ENCODE peak calls at places on chromosomes 2 and 18, in five cellular contexts. One of them, this sample, is unnamed.

GRCh38 chr2:9359463-9359862 is 63.9 kb downstream of the ITGB1BP1 start:
- DNase-seq in gastrocnemius medialis: no peak
- DNase-seq in CD8-positive, alpha-beta T cell: no peak
- DNase-seq in PC-9: no peak
- DNase-seq in suprapubic skin: no peak
- DNase-seq in this sample: no peak

GRCh38 chr2:159144776-159145614 is 141.5 kb downstream of the WDSUB1 start:
- DNase-seq in gastrocnemius medialis: no peak
- DNase-seq in CD8-positive, alpha-beta T cell: no peak
- DNase-seq in PC-9: no peak
- DNase-seq in suprapubic skin: no peak
- DNase-seq in this sample: no peak

GRCh38 chr18:43396266-43396665 is 119.0 kb upstream of the SYT4 start:
- DNase-seq in gastrocnemius medialis: no peak
- DNase-seq in CD8-positive, alpha-beta T cell: no peak
- DNase-seq in PC-9: no peak
- DNase-seq in suprapubic skin: no peak
- DNase-seq in this sample: peak; percentile 5

GRCh38 chr2:121532347-121532766 is 1.7 kb downstream of the RNU4ATAC start:
- DNase-seq in gastrocnemius medialis: no peak
- DNase-seq in CD8-positive, alpha-beta T cell: no peak
- DNase-seq in PC-9: no peak
- DNase-seq in suprapubic skin: no peak
- DNase-seq in this sample: no peak

GRCh38 chr2:20650412-20650879 is 452 bp downstream of the HS1BP3 start:
- DNase-seq in gastrocnemius medialis: no peak
- DNase-seq in CD8-positive, alpha-beta T cell: peak; percentile 33
- DNase-seq in PC-9: no peak
- DNase-seq in suprapubic skin: no peak
- DNase-seq in this sample: no peak

GRCh38 chr2:79711098-79711497 is 198.2 kb downstream of the CTNNA2 start:
- DNase-seq in gastrocnemius medialis: no peak
- DNase-seq in CD8-positive, alpha-beta T cell: no peak
- DNase-seq in PC-9: no peak
- DNase-seq in suprapubic skin: no peak
- DNase-seq in this sample: no peak

GRCh38 chr18:58338961-58339722 is 289.7 kb downstream of the ALPK2 start:
- DNase-seq in gastrocnemius medialis: no peak
- DNase-seq in CD8-positive, alpha-beta T cell: no peak
- DNase-seq in PC-9: no peak
- DNase-seq in suprapubic skin: no peak
- DNase-seq in this sample: no peak

GRCh38 chr2:149828506-149829210 is 241.1 kb upstream of the MMADHC start:
- DNase-seq in gastrocnemius medialis: no peak
- DNase-seq in CD8-positive, alpha-beta T cell: no peak
- DNase-seq in PC-9: no peak
- DNase-seq in suprapubic skin: no peak
- DNase-seq in this sample: no peak

GRCh38 chr2:228556707-228557106 is 375.2 kb upstream of the SPHKAP start:
- DNase-seq in gastrocnemius medialis: no peak
- DNase-seq in CD8-positive, alpha-beta T cell: no peak
- DNase-seq in PC-9: no peak
- DNase-seq in suprapubic skin: no peak
- DNase-seq in this sample: no peak

GRCh38 chr2:241777167-241777685 is 604 bp downstream of the GAL3ST2 start:
- DNase-seq in gastrocnemius medialis: no peak
- DNase-seq in CD8-positive, alpha-beta T cell: no peak
- DNase-seq in PC-9: no peak
- DNase-seq in suprapubic skin: no peak
- DNase-seq in this sample: no peak

GRCh38 chr2:239744706-239745340 is 280.3 kb downstream of the NDUFA10 start:
- DNase-seq in gastrocnemius medialis: no peak
- DNase-seq in CD8-positive, alpha-beta T cell: no peak
- DNase-seq in PC-9: no peak
- DNase-seq in suprapubic skin: no peak
- DNase-seq in this sample: no peak

GRCh38 chr2:208000701-208001395 is 24.5 kb downstream of the PLEKHM3 start:
- DNase-seq in gastrocnemius medialis: no peak
- DNase-seq in CD8-positive, alpha-beta T cell: no peak
- DNase-seq in PC-9: no peak
- DNase-seq in suprapubic skin: no peak
- DNase-seq in this sample: no peak

GRCh38 chr2:215454519-215454918 is 18.7 kb upstream of the FN1 start:
- DNase-seq in gastrocnemius medialis: no peak
- DNase-seq in CD8-positive, alpha-beta T cell: no peak
- DNase-seq in PC-9: no peak
- DNase-seq in suprapubic skin: no peak
- DNase-seq in this sample: no peak

GRCh38 chr2:193542762-193543161 is 1348.0 kb upstream of the TMEFF2 start:
- DNase-seq in gastrocnemius medialis: no peak
- DNase-seq in CD8-positive, alpha-beta T cell: no peak
- DNase-seq in PC-9: no peak
- DNase-seq in suprapubic skin: no peak
- DNase-seq in this sample: no peak

GRCh38 chr2:100222844-100223243 is 80.5 kb upstream of the AFF3 start:
- DNase-seq in gastrocnemius medialis: no peak
- DNase-seq in CD8-positive, alpha-beta T cell: no peak
- DNase-seq in PC-9: no peak
- DNase-seq in suprapubic skin: no peak
- DNase-seq in this sample: no peak

GRCh38 chr18:53701697-53702096 is 522.8 kb downstream of the MBD2 start:
- DNase-seq in gastrocnemius medialis: no peak
- DNase-seq in CD8-positive, alpha-beta T cell: no peak
- DNase-seq in PC-9: no peak
- DNase-seq in suprapubic skin: no peak
- DNase-seq in this sample: no peak

GRCh38 chr2:5766621-5767020 is 74.4 kb downstream of the SOX11 start:
- DNase-seq in gastrocnemius medialis: no peak
- DNase-seq in CD8-positive, alpha-beta T cell: no peak
- DNase-seq in PC-9: no peak
- DNase-seq in suprapubic skin: no peak
- DNase-seq in this sample: no peak

GRCh38 chr2:16881122-16881521 is 215.5 kb upstream of the CYRIA start:
- DNase-seq in gastrocnemius medialis: no peak
- DNase-seq in CD8-positive, alpha-beta T cell: no peak
- DNase-seq in PC-9: no peak
- DNase-seq in suprapubic skin: no peak
- DNase-seq in this sample: no peak

GRCh38 chr2:232668805-232669444 is 28.2 kb upstream of the GIGYF2 start:
- DNase-seq in gastrocnemius medialis: no peak
- DNase-seq in CD8-positive, alpha-beta T cell: no peak
- DNase-seq in PC-9: no peak
- DNase-seq in suprapubic skin: no peak
- DNase-seq in this sample: peak; percentile 18

GRCh38 chr2:217942731-217943335 is 60.0 kb downstream of the TNS1 start:
- DNase-seq in gastrocnemius medialis: no peak
- DNase-seq in CD8-positive, alpha-beta T cell: no peak
- DNase-seq in PC-9: no peak
- DNase-seq in suprapubic skin: no peak
- DNase-seq in this sample: no peak

GRCh38 chr18:59067873-59068272 is 71.8 kb upstream of the SEC11C start:
- DNase-seq in gastrocnemius medialis: no peak
- DNase-seq in CD8-positive, alpha-beta T cell: no peak
- DNase-seq in PC-9: no peak
- DNase-seq in suprapubic skin: no peak
- DNase-seq in this sample: no peak

GRCh38 chr2:101223814-101224231 is 28.9 kb upstream of the CNOT11 start:
- DNase-seq in gastrocnemius medialis: no peak
- DNase-seq in CD8-positive, alpha-beta T cell: peak; percentile 30
- DNase-seq in PC-9: no peak
- DNase-seq in suprapubic skin: no peak
- DNase-seq in this sample: no peak

GRCh38 chr18:3468833-3469232 is 18.9 kb downstream of the TGIF1 start:
- DNase-seq in gastrocnemius medialis: no peak
- DNase-seq in CD8-positive, alpha-beta T cell: no peak
- DNase-seq in PC-9: no peak
- DNase-seq in suprapubic skin: no peak
- DNase-seq in this sample: no peak

GRCh38 chr2:163077241-163077640 is 238.7 kb upstream of the KCNH7 start:
- DNase-seq in gastrocnemius medialis: no peak
- DNase-seq in CD8-positive, alpha-beta T cell: no peak
- DNase-seq in PC-9: no peak
- DNase-seq in suprapubic skin: no peak
- DNase-seq in this sample: no peak

GRCh38 chr2:26759845-26760244 is 4.2 kb upstream of the SLC35F6 start:
- DNase-seq in gastrocnemius medialis: no peak
- DNase-seq in CD8-positive, alpha-beta T cell: no peak
- DNase-seq in PC-9: no peak
- DNase-seq in suprapubic skin: no peak
- DNase-seq in this sample: no peak

GRCh38 chr2:85133751-85134254 is 611 bp downstream of the TCF7L1 start:
- DNase-seq in gastrocnemius medialis: peak; percentile 11
- DNase-seq in CD8-positive, alpha-beta T cell: no peak
- DNase-seq in PC-9: peak; percentile 21
- DNase-seq in suprapubic skin: peak; percentile 81
- DNase-seq in this sample: no peak

GRCh38 chr2:85132834-85133637 is at the start of gene TCF7L1:
- DNase-seq in gastrocnemius medialis: peak; percentile 67
- DNase-seq in CD8-positive, alpha-beta T cell: peak; percentile 14
- DNase-seq in PC-9: peak; percentile 67
- DNase-seq in suprapubic skin: peak; percentile 94
- DNase-seq in this sample: peak; percentile 61

GRCh38 chr2:85130407-85130806 is 2.8 kb upstream of the TCF7L1 start:
- DNase-seq in gastrocnemius medialis: no peak
- DNase-seq in CD8-positive, alpha-beta T cell: no peak
- DNase-seq in PC-9: no peak
- DNase-seq in suprapubic skin: no peak
- DNase-seq in this sample: no peak

GRCh38 chr2:85131116-85131515 is 2.1 kb upstream of the TCF7L1 start:
- DNase-seq in gastrocnemius medialis: no peak
- DNase-seq in CD8-positive, alpha-beta T cell: no peak
- DNase-seq in PC-9: no peak
- DNase-seq in suprapubic skin: no peak
- DNase-seq in this sample: no peak

GRCh38 chr2:85132392-85132791 is 800 bp upstream of the TCF7L1 start:
- DNase-seq in gastrocnemius medialis: no peak
- DNase-seq in CD8-positive, alpha-beta T cell: no peak
- DNase-seq in PC-9: no peak
- DNase-seq in suprapubic skin: no peak
- DNase-seq in this sample: no peak
- H3K4me3 ChIP-seq in gastrocnemius medialis: peak overlapping the region; percentile 69
- H3K4me3 ChIP-seq in CD8-positive, alpha-beta T cell: no peak overlapping the region
- H3K4me3 ChIP-seq in PC-9: peak overlapping the region; percentile 62
- H3K4me3 ChIP-seq in suprapubic skin: peak overlapping the region; percentile 72
- H3K4me3 ChIP-seq in this sample: peak overlapping the region; percentile 95

DNA sequence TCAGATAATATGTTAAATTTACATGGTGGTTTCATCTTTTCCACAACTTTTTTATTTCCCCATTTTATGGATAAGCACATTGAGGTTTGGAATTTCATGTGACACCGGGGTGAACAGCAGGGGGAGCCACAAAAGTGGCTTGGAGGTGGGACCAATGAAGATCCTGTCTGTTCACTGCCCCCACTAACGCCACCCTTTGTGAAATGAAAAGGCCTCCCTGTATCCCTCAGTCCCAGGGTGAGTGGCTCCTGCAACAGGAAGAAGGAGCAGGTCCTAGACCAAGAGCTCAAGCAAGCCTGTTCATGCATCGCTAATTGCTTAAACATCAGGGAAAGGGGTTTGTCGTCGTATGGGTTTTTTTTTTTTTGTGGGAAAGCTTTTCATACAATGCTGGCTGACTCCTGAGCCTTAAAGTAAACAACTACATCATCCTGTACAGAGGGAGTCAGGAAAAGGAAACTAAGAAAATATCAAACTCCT is 267.8 kb upstream of the EPAS1 start:
- DNase-seq in gastrocnemius medialis: no peak
- DNase-seq in CD8-positive, alpha-beta T cell: no peak
- DNase-seq in PC-9: peak; percentile 12
- DNase-seq in suprapubic skin: no peak
- DNase-seq in this sample: no peak
- H3K27ac ChIP-seq in gastrocnemius medialis: peak overlapping the region; percentile 48
- H3K27ac ChIP-seq in CD8-positive, alpha-beta T cell: no peak overlapping the region
- H3K27ac ChIP-seq in PC-9: no peak overlapping the region
- H3K27ac ChIP-seq in suprapubic skin: no peak overlapping the region
- H3K27ac ChIP-seq in this sample: no peak overlapping the region

GRCh38 chr2:10947005-10947440 is 35.3 kb downstream of the KCNF1 start:
- DNase-seq in gastrocnemius medialis: no peak
- DNase-seq in CD8-positive, alpha-beta T cell: no peak
- DNase-seq in PC-9: peak; percentile 67
- DNase-seq in suprapubic skin: no peak
- DNase-seq in this sample: no peak
- H3K4me3 ChIP-seq in gastrocnemius medialis: no peak overlapping the region
- H3K4me3 ChIP-seq in CD8-positive, alpha-beta T cell: no peak overlapping the region
- H3K4me3 ChIP-seq in PC-9: no peak overlapping the region
- H3K4me3 ChIP-seq in suprapubic skin: no peak overlapping the region
- H3K4me3 ChIP-seq in this sample: no peak overlapping the region

GRCh38 chr2:111121028-111121872 is 536 bp downstream of the BCL2L11 start:
- DNase-seq in gastrocnemius medialis: peak; percentile 13
- DNase-seq in CD8-positive, alpha-beta T cell: peak; percentile 51
- DNase-seq in PC-9: peak; percentile 43
- DNase-seq in suprapubic skin: peak; percentile 86
- DNase-seq in this sample: no peak

GRCh38 chr2:111121873-111122630 is 1.3 kb downstream of the BCL2L11 start:
- DNase-seq in gastrocnemius medialis: peak; percentile 78
- DNase-seq in CD8-positive, alpha-beta T cell: peak; percentile 79
- DNase-seq in PC-9: peak; percentile 93
- DNase-seq in suprapubic skin: peak; percentile 88
- DNase-seq in this sample: no peak

GRCh38 chr2:111119004-111119846 is 1.5 kb upstream of the BCL2L11 start:
- DNase-seq in gastrocnemius medialis: no peak
- DNase-seq in CD8-positive, alpha-beta T cell: peak; percentile 30
- DNase-seq in PC-9: no peak
- DNase-seq in suprapubic skin: peak; percentile 80
- DNase-seq in this sample: no peak

GRCh38 chr2:111119847-111120252 is 864 bp upstream of the BCL2L11 start:
- DNase-seq in gastrocnemius medialis: no peak
- DNase-seq in CD8-positive, alpha-beta T cell: peak; percentile 16
- DNase-seq in PC-9: no peak
- DNase-seq in suprapubic skin: no peak
- DNase-seq in this sample: no peak

GRCh38 chr2:111120253-111121027 is at the start of gene BCL2L11:
- DNase-seq in gastrocnemius medialis: peak; percentile 85
- DNase-seq in CD8-positive, alpha-beta T cell: peak; percentile 88
- DNase-seq in PC-9: peak; percentile 98
- DNase-seq in suprapubic skin: peak; percentile 94
- DNase-seq in this sample: no peak
- H3K27ac ChIP-seq in gastrocnemius medialis: peak within 1 kb of the TSS; percentile 92
- H3K27ac ChIP-seq in CD8-positive, alpha-beta T cell: peak within 1 kb of the TSS; percentile 50
- H3K27ac ChIP-seq in PC-9: peak within 1 kb of the TSS; percentile 87
- H3K27ac ChIP-seq in suprapubic skin: peak within 1 kb of the TSS; percentile 89
- H3K27ac ChIP-seq in this sample: no peak within 1 kb of the TSS

GRCh38 chr2:81903534-81903933 is 1599.0 kb upstream of the LRRTM1 start:
- DNase-seq in gastrocnemius medialis: no peak
- DNase-seq in CD8-positive, alpha-beta T cell: no peak
- DNase-seq in PC-9: no peak
- DNase-seq in suprapubic skin: no peak
- DNase-seq in this sample: no peak
- H3K4me3 ChIP-seq in gastrocnemius medialis: no peak overlapping the region
- H3K4me3 ChIP-seq in CD8-positive, alpha-beta T cell: no peak overlapping the region
- H3K4me3 ChIP-seq in PC-9: no peak overlapping the region
- H3K4me3 ChIP-seq in suprapubic skin: no peak overlapping the region
- H3K4me3 ChIP-seq in this sample: no peak overlapping the region